ENCODE peak calls at places on chromosomes 7 and 10, in five cellular contexts. N is heart left ventricle; B is SK-N-SH; E is naive thymus-derived CD4-positive, alpha-beta T cell; Q is MM.1S. P is an unnamed sample.

GRCh38 chr7:129095258-129095657 is 40.3 kb upstream of the TNPO3 start:
- DNase-seq in N (no peak), B (no peak), E (no peak), Q (peak; percentile 98), P (no peak)

GRCh38 chr7:68216046-68216445 is 1219.4 kb downstream of the TYW1 start:
- DNase-seq in N (no peak), B (no peak), E (no peak), Q (no peak), P (no peak)

GRCh38 chr10:103849880-103850571 is 5.3 kb downstream of the SH3PXD2A start:
- DNase-seq in N (peak; percentile 74), B (no peak), E (no peak), Q (no peak), P (no peak)

GRCh38 chr10:114653926-114654325 is 4.1 kb downstream of the ABLIM1 start:
- DNase-seq in N (peak; percentile 70), B (no peak), E (no peak), Q (no peak), P (no peak)

GRCh38 chr7:13793926-13794325 is 195.5 kb downstream of the ETV1 start:
- DNase-seq in N (no peak), B (no peak), E (no peak), Q (no peak), P (no peak)

GRCh38 chr10:23291551-23292334 is 52.9 kb downstream of the C10orf67 start:
- DNase-seq in N (no peak), B (no peak), E (no peak), Q (no peak), P (no peak)

GRCh38 chr10:133306097-133306476 is 2.6 kb downstream of the TUBGCP2 start:
- DNase-seq in N (no peak), B (no peak), E (no peak), Q (no peak), P (no peak)

GRCh38 chr7:27147211-27148030 is at the start of gene HOXA6:
- DNase-seq in N (no peak), B (peak; percentile 47), E (no peak), Q (no peak), P (peak; percentile 81)

GRCh38 chr10:114102253-114102652 is 58.6 kb downstream of the ADRB1 start:
- DNase-seq in N (no peak), B (no peak), E (no peak), Q (no peak), P (no peak)

GRCh38 chr7:34672430-34672829 is 14.4 kb downstream of the NPSR1 start:
- DNase-seq in N (no peak), B (no peak), E (no peak), Q (no peak), P (no peak)

GRCh38 chr10:45432700-45433472 is 58.9 kb downstream of the ALOX5 start:
- DNase-seq in N (no peak), B (no peak), E (no peak), Q (no peak), P (peak; percentile 47)

GRCh38 chr10:62217683-62218082 is 51.0 kb downstream of the RTKN2 start:
- DNase-seq in N (peak; percentile 35), B (no peak), E (no peak), Q (no peak), P (no peak)

GRCh38 chr10:35563266-35563891 is 41.8 kb upstream of the GJD4 start:
- DNase-seq in N (peak; percentile 50), B (peak; percentile 79), E (peak; percentile 34), Q (peak; percentile 53), P (peak; percentile 85)

GRCh38 chr7:127865466-127865865 is 165.8 kb downstream of the LRRC4 start:
- DNase-seq in N (no peak), B (no peak), E (no peak), Q (peak; percentile 68), P (no peak)

GRCh38 chr10:86673827-86674581 is 5.7 kb downstream of the LDB3 start:
- DNase-seq in N (peak; percentile 74), B (peak; percentile 79), E (no peak), Q (no peak), P (peak; percentile 80)

GRCh38 chr10:3330687-3331086 is 158.1 kb upstream of the PITRM1 start:
- DNase-seq in N (peak; percentile 42), B (no peak), E (no peak), Q (no peak), P (no peak)

GRCh38 chr7:120988591-120989299 is at the start of gene CPED1:
- DNase-seq in N (peak; percentile 84), B (peak; percentile 88), E (peak; percentile 50), Q (peak; percentile 86), P (peak; percentile 80)

GRCh38 chr10:96991313-96991841 is 159.3 kb downstream of the LCOR start:
- DNase-seq in N (no peak), B (no peak), E (no peak), Q (no peak), P (no peak)

DNA sequence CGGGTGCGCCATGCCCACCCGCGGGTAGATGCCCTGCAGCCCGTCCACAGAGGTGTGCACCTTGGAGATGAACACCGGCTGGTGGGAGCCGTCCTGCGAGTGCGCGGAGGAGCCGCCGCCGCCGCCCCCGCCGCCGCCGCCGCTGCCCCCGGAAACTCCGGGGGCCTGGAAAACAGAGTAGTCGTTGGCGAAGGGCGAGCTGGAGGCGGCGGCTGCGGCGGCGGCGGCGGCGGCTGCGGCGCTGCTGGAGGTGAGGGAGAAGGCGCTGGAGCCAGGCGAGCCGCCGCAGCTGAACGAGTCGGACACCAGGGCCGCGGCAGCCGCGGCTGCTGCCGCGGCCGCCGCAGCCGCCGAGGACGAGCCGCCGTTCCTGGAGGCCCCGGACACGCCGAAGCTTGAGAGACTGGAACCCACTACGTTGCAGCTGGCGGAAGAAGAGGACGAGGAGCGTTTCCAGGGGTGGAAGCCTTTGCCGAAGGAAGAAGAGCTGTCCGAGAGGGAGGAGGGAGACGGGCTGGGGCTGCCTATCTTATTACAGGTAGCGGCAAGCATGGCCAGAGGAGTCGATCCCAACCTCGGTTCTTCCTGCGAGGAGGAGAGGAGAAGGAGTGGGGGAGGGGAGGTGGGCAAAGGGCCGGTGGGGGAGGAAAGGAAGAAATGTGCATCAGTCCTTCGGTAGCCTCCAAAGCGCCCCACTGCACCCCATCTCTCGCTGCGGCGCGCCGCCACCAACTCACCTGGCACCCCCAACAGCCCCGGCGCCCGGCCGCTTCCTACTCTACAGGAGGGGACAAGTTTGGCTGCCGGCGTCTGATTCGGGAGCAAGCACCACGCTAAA is 1.3 kb downstream of the SP8 start:
- DNase-seq in N (no peak), B (peak; percentile 66), E (no peak), Q (no peak), P (peak; percentile 81)
- H3K4me3 ChIP-seq in N (peak overlapping the region; percentile 34), B (peak overlapping the region; percentile 40), E (no peak overlapping the region), Q (peak overlapping the region; percentile 32), P (peak overlapping the region; percentile 68)

GRCh38 chr7:25244193-25244592 is 15.9 kb upstream of the NPVF start:
- DNase-seq in N (no peak), B (no peak), E (no peak), Q (no peak), P (peak; percentile 22)

GRCh38 chr7:25240340-25240739 is 12.1 kb upstream of the NPVF start:
- DNase-seq in N (no peak), B (no peak), E (no peak), Q (no peak), P (no peak)

GRCh38 chr7:25239888-25240287 is 11.6 kb upstream of the NPVF start:
- DNase-seq in N (no peak), B (no peak), E (no peak), Q (no peak), P (no peak)

GRCh38 chr7:25240896-25241295 is 12.6 kb upstream of the NPVF start:
- DNase-seq in N (no peak), B (no peak), E (no peak), Q (no peak), P (no peak)

GRCh38 chr7:25242678-25243077 is 14.4 kb upstream of the NPVF start:
- DNase-seq in N (no peak), B (no peak), E (no peak), Q (no peak), P (no peak)
- H3K27me3 ChIP-seq in N (no peaks in the 10 kb centered on the region), B (no peaks in the 10 kb centered on the region), E (no peaks in the 10 kb centered on the region), Q (no peaks in the 10 kb centered on the region), P (peaks cover 6% of the 10 kb centered on the region)

DNA sequence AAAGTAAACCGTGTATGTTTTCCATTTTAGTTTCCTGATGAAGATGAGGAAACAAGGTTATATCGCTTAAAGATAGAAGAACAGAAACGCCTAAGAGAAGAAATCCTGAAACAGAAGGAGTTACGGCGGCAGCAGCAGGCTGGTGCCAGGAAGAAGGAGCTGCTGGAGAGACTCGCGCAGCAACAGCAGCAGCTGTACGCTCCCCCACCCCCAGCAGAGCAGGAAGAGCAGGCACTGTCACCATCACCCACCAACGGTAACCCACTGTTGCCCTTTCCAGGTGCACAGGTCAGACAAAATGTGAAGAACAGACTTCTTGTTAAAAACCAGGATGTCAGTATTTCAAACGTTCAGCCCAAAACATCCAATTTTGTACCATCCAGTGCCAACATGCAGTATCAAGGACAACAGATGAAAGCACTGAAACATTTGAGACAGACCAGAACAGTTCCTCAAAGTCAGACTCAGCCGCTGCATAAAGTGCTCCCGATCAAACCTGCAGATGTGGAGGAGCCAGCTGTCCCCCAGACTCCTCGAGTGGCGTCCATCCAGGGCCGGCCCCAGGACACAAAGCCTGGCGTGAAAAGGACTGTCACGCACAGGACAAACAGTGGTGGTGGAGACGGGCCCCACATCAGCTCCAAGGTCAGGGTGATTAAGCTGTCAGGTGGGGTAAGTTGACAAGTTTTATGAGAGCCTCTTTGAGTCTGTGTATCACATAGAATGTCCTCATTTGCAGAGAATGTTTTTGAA is 67.2 kb downstream of the SHH start:
- DNase-seq in N (no peak), B (no peak), E (no peak), Q (no peak), P (no peak)
- H3K36me3 ChIP-seq in N (peaks cover 68% of the 10 kb centered on the region), B (peaks cover 79% of the 10 kb centered on the region), E (peaks cover 28% of the 10 kb centered on the region), Q (peaks cover 21% of the 10 kb centered on the region), P (peaks cover 11% of the 10 kb centered on the region)

DNA sequence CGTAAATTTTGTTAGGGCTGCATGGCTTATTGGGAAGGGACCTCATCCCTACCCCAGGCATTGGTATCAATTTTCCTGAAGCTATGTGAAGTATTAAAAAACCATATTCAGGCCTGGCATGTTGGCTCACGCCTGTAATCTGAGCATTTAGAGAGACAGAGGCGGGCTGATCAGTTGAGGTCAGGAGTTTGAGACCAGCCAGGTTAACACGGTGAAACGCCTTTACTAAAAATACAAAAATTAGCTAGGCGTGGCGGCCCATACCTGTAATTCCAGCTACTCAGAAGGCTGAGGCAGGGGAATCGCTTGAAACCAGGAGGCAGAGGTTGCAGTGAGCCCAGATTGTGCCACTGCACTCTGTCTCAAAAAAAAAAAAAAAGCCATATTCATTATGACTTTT is 7.1 kb downstream of the TASOR2 start:
- DNase-seq in N (no peak), B (no peak), E (no peak), Q (no peak), P (no peak)
- H3K4me3 ChIP-seq in N (no peak overlapping the region), B (no peak overlapping the region), E (peak overlapping the region; percentile 32), Q (no peak overlapping the region), P (peak overlapping the region; percentile 2)

GRCh38 chr7:22427855-22428254 is 70.9 kb upstream of the RAPGEF5 start:
- DNase-seq in N (no peak), B (no peak), E (no peak), Q (no peak), P (no peak)
- H3K27me3 ChIP-seq in N (no peaks in the 10 kb centered on the region), B (no peaks in the 10 kb centered on the region), E (no peaks in the 10 kb centered on the region), Q (no peaks in the 10 kb centered on the region), P (no peaks in the 10 kb centered on the region)

GRCh38 chr10:71827828-71828227 is 23.2 kb downstream of the PSAP start:
- DNase-seq in N (peak; percentile 6), B (no peak), E (no peak), Q (no peak), P (no peak)

GRCh38 chr10:71830726-71831125 is 20.3 kb downstream of the PSAP start:
- DNase-seq in N (no peak), B (no peak), E (no peak), Q (no peak), P (no peak)

GRCh38 chr10:71831646-71832552 is 19.2 kb downstream of the PSAP start:
- DNase-seq in N (no peak), B (no peak), E (no peak), Q (no peak), P (no peak)

GRCh38 chr10:71829171-71829570 is 21.9 kb downstream of the PSAP start:
- DNase-seq in N (no peak), B (no peak), E (no peak), Q (no peak), P (no peak)

GRCh38 chr10:71828702-71829101 is 22.3 kb downstream of the PSAP start:
- DNase-seq in N (peak; percentile 20), B (no peak), E (no peak), Q (no peak), P (no peak)
- H3K36me3 ChIP-seq in N (peaks cover 100% of the 10 kb centered on the region), B (peaks cover 70% of the 10 kb centered on the region), E (peaks cover 28% of the 10 kb centered on the region), Q (peaks cover 9% of the 10 kb centered on the region), P (peaks cover 45% of the 10 kb centered on the region)

P was measured in H7.